ENCODE peak calls at places on chromosomes 2 and 18, in seven cellular contexts. P is lower lobe of right lung, N is dorsolateral prefrontal cortex, F is OCI-LY7, D is ovary, H is fibroblast of the aortic adventitia, R is GM23338. J is an unnamed sample.

GRCh38 chr2:170669909-170670308 is 45.2 kb upstream of the SP5 start:
- DNase-seq in D (no peak), R (no peak), H (no peak), F (no peak), P (no peak), N (no peak), J (no peak)

GRCh38 chr18:70659026-70659726 is 370.3 kb downstream of the SOCS6 start:
- DNase-seq in R (no peak), P (no peak), D (no peak), F (no peak), N (no peak), H (peak; percentile 23), J (no peak)

GRCh38 chr2:85324639-85325465 is 2.9 kb downstream of the TGOLN2 start:
- DNase-seq in R (no peak), P (no peak), N (no peak), H (peak; percentile 44), F (no peak), D (no peak), J (no peak)

GRCh38 chr2:74083750-74084149 is 64.0 kb downstream of the BOLA3 start:
- DNase-seq in D (no peak), R (no peak), F (no peak), N (no peak), H (no peak), P (no peak), J (no peak)

GRCh38 chr18:14086459-14087231 is 45.6 kb downstream of the ZNF519 start:
- DNase-seq in R (peak; percentile 84), D (no peak), N (no peak), H (peak; percentile 59), F (peak; percentile 59), P (no peak), J (no peak)

GRCh38 chr2:17627434-17627833 is 86.9 kb downstream of the VSNL1 start:
- DNase-seq in D (no peak), R (no peak), F (no peak), N (no peak), P (no peak), H (no peak), J (no peak)

GRCh38 chr2:70086278-70086837 is 919 bp upstream of the PCBP1 start:
- DNase-seq in P (peak; percentile 86), F (peak; percentile 89), D (peak; percentile 76), R (peak; percentile 80), H (peak; percentile 90), N (peak; percentile 71), J (peak; percentile 63)

GRCh38 chr2:232688201-232688600 is 8.9 kb upstream of the GIGYF2 start:
- DNase-seq in N (no peak), P (no peak), R (no peak), F (no peak), D (peak; percentile 27), H (no peak), J (no peak)

GRCh38 chr18:6414723-6415362 is at the start of gene L3MBTL4:
- DNase-seq in R (peak; percentile 63), F (no peak), D (peak; percentile 76), H (no peak), P (peak; percentile 74), N (no peak), J (no peak)

GRCh38 chr18:74947875-74948274 is 261.1 kb downstream of the PTGR3 start:
- DNase-seq in D (no peak), F (no peak), P (no peak), H (no peak), N (no peak), R (peak; percentile 49), J (no peak)

GRCh38 chr18:73545497-73545896 is 602.1 kb downstream of the FBXO15 start:
- DNase-seq in R (no peak), P (no peak), N (no peak), D (no peak), H (no peak), F (no peak), J (no peak)

GRCh38 chr2:184743096-184743495 is 144.8 kb downstream of the ZNF804A start:
- DNase-seq in R (no peak), N (no peak), D (no peak), P (no peak), F (no peak), H (peak; percentile 58), J (no peak)

GRCh38 chr2:105886029-105886454 is 141.3 kb downstream of the NCK2 start:
- DNase-seq in H (peak; percentile 94), N (no peak), P (no peak), D (no peak), R (no peak), F (no peak), J (no peak)

GRCh38 chr18:46422552-46423055 is 234.4 kb downstream of the LOXHD1 start:
- DNase-seq in D (no peak), H (peak; percentile 58), R (no peak), N (no peak), P (no peak), F (no peak), J (no peak)

GRCh38 chr2:159516241-159516758 is 100.0 kb downstream of the BAZ2B start:
- DNase-seq in D (no peak), H (peak; percentile 43), N (no peak), R (peak; percentile 53), P (no peak), F (peak; percentile 52), J (no peak)

GRCh38 chr2:70978388-70979357 is at the start of gene ANKRD53:
- DNase-seq in P (peak; percentile 60), N (peak; percentile 18), R (peak; percentile 79), H (no peak), D (peak; percentile 76), F (no peak), J (no peak)

GRCh38 chr2:9284521-9285297 is 78.1 kb downstream of the ASAP2 start:
- DNase-seq in H (no peak), D (no peak), F (no peak), R (no peak), N (no peak), P (no peak), J (no peak)

GRCh38 chr2:237998530-237998929 is 31.7 kb downstream of the UBE2F start:
- DNase-seq in R (no peak), D (no peak), P (no peak), H (peak; percentile 83), N (no peak), F (no peak), J (no peak)

GRCh38 chr2:112156152-112156986 is 18.2 kb downstream of the FBLN7 start:
- DNase-seq in F (no peak), R (no peak), N (no peak), P (no peak), D (no peak), H (peak; percentile 29), J (peak; percentile 62)

GRCh38 chr2:11995381-11995947 is 249.0 kb downstream of the LPIN1 start:
- DNase-seq in H (peak; percentile 53), R (no peak), F (no peak), D (no peak), N (no peak), P (no peak), J (no peak)

GRCh38 chr2:132703396-132703795 is 33.4 kb upstream of the LYPD1 start:
- DNase-seq in F (no peak), H (peak; percentile 59), R (no peak), D (no peak), N (no peak), P (no peak), J (no peak)

DNA sequence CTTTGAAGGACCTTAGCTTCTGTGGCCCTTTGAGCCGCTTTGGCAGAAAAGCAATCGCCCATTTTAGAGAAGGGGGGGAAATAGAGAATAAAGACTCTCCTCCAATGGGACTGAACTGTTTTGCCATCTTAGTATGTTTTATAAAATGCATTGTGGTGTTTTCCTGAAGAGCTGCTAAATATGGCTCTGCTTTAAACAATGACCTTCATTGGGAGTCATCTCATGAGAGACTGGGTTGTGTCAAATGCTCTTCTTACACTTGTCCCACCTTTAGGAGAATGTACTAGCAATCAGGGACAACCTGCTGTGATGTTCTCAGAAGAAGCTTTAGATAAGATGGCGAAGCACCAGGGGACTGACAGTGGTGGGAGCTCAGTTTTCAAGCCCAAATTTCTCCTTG is 418.9 kb upstream of the POU3F3 start:
- DNase-seq in N (no peak), P (no peak), R (no peak), F (no peak), D (no peak), H (no peak), J (no peak)
- H3K4me3 ChIP-seq in N (peak overlapping the region; percentile 65), P (peak overlapping the region; percentile 35), R (peak overlapping the region; percentile 29), F (no peak overlapping the region), D (no peak overlapping the region), H (no peak overlapping the region), J (no peak overlapping the region)

DNA sequence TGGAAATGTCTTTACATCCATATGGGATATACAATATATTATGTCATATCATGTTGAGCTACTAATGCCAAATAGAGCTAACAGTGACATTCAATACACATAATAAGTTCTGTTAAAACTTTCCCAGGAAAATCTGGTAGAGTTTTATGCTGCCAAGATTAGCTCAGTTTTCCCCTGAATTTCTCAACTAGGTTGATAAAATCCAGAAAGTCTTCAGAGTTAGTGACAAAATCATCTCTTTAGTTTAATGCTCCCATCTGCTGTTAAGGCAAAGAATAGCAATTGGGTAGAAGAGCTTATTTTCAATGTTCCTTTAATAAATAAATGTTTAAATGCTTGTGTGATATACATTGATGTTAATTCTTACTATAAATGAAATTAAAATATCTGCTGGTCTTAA is 10.0 kb downstream of the COL3A1 start:
- DNase-seq in F (no peak), D (no peak), P (no peak), R (peak; percentile 20), H (peak; percentile 88), N (no peak), J (peak; percentile 74)
- TF ChIP-seq CTCF in F (no peak), D (no peak), P (no peak), R (no peak), H (peak; percentile 48), N (no peak), J (peak; percentile 42)

GRCh38 chr2:231554748-231555545 is 24.7 kb upstream of the NMUR1 start:
- DNase-seq in N (no peak), F (no peak), R (no peak), H (peak; percentile 81), D (peak; percentile 68), P (peak; percentile 85), J (no peak)
- H3K4me3 ChIP-seq in N (peak overlapping the region; percentile 27), F (no peak overlapping the region), R (no peak overlapping the region), H (peak overlapping the region; percentile 56), D (peak overlapping the region; percentile 24), P (peak overlapping the region; percentile 40), J (no peak overlapping the region)

DNA sequence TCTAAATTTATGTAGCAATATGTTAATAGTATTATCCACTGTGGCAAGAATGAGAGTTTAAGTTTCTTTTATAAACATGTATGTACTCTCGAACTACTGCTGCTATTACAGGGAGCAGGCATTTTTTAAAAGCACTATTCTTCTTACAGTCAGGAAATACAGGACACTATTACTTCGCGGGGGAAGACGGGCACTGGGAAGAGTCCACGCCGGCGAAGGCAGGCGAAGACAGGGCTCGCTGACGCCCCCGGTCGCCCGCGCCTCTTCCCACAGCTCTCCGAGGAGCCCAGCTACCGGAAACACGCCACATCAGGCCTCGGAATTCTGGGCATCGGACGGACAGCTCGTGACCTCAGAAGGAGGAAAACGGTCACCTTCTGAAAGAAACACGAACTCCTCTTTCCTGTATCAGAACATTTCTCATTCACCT is 90.2 kb downstream of the FAM161A start:
- DNase-seq in D (peak; percentile 84), R (no peak), F (no peak), H (peak; percentile 84), N (no peak), P (peak; percentile 84), J (peak; percentile 59)
- TF ChIP-seq CTCF in D (peak; percentile 7), R (peak; percentile 30), F (no peak), H (peak; percentile 34), N (peak; percentile 22), P (peak; percentile 10), J (peak; percentile 16)

GRCh38 chr2:241317391-241317790 is 1.7 kb downstream of the SEPTIN2 start:
- DNase-seq in D (no peak), R (no peak), H (no peak), F (peak; percentile 36), N (no peak), P (no peak), J (no peak)
- H3K4me3 ChIP-seq in D (no peak overlapping the region), R (peak overlapping the region; percentile 84), H (peak overlapping the region; percentile 91), F (peak overlapping the region; percentile 96), N (peak overlapping the region; percentile 83), P (peak overlapping the region; percentile 93), J (peak overlapping the region; percentile 81)

J was measured in astrocyte of the cerebellum.